ENCODE peak calls at places on chromosomes 7 and 10, in five cellular contexts. S, W, E, K and L are unnamed samples.

GRCh38 chr10:79308969-79309665 is 38.2 kb upstream of the PPIF start:
- DNase-seq in E (no peak), W (no peak), S (no peak), K (no peak), L (no peak)

GRCh38 chr10:62379394-62379793 is 5.2 kb downstream of the ZNF365 start:
- DNase-seq in E (no peak), S (no peak), W (no peak), K (no peak), L (no peak)

GRCh38 chr10:73909716-73910115 is 1.2 kb upstream of the PLAU start:
- DNase-seq in K (no peak), W (no peak), S (no peak), E (no peak), L (no peak)

GRCh38 chr10:68249297-68249696 is 17.4 kb upstream of the ATOH7 start:
- DNase-seq in W (no peak), E (no peak), K (no peak), S (no peak), L (no peak)

GRCh38 chr10:78688945-78689935 is 379.5 kb upstream of the ZMIZ1 start:
- DNase-seq in E (no peak), W (no peak), S (no peak), K (no peak), L (peak; percentile 94)

GRCh38 chr10:121753726-121754476 is 155.7 kb upstream of the FGFR2 start:
- DNase-seq in W (peak; percentile 87), S (peak; percentile 46), E (peak; percentile 38), K (no peak), L (no peak)

GRCh38 chr10:77973276-77973675 is 46.7 kb upstream of the DLG5 start:
- DNase-seq in K (no peak), W (no peak), S (no peak), E (no peak), L (no peak)

GRCh38 chr10:68330852-68331454 is 911 bp upstream of the HNRNPH3 start:
- DNase-seq in W (peak; percentile 23), S (no peak), E (no peak), K (no peak), L (peak; percentile 69)

GRCh38 chr10:30059209-30060107 is at the start of gene JCAD:
- DNase-seq in E (peak; percentile 77), K (peak; percentile 19), S (no peak), W (no peak), L (peak; percentile 80)

GRCh38 chr7:134900430-134900876 is 85.9 kb upstream of the AGBL3 start:
- DNase-seq in W (no peak), K (no peak), S (no peak), E (peak; percentile 43), L (no peak)

GRCh38 chr10:130283234-130283574 is 147.0 kb downstream of the GLRX3 start:
- DNase-seq in E (no peak), W (no peak), S (no peak), K (no peak), L (no peak)

GRCh38 chr10:30027057-30028005 is 32.1 kb downstream of the JCAD start:
- DNase-seq in K (peak; percentile 43), E (peak; percentile 52), S (no peak), W (no peak), L (peak; percentile 62)

GRCh38 chr10:10591682-10592412 is 425.8 kb upstream of the CELF2 start:
- DNase-seq in S (no peak), K (no peak), W (no peak), E (no peak), L (peak; percentile 73)

GRCh38 chr7:2873146-2873545 is 29.0 kb upstream of the GNA12 start:
- DNase-seq in K (no peak), E (peak; percentile 1), W (no peak), S (no peak), L (peak; percentile 57)

GRCh38 chr7:8441106-8441590 is 7.7 kb downstream of the NXPH1 start:
- DNase-seq in E (no peak), K (no peak), S (no peak), W (no peak), L (peak; percentile 21)

GRCh38 chr7:136026209-136026608 is 49.0 kb upstream of the MTPN start:
- DNase-seq in W (no peak), K (no peak), S (no peak), E (no peak), L (no peak)

GRCh38 chr10:20970708-20971107 is 73.6 kb upstream of the NEBL start:
- DNase-seq in E (peak; percentile 28), K (no peak), W (no peak), S (no peak), L (no peak)

GRCh38 chr7:129911790-129912189 is 41.0 kb downstream of the UBE2H start:
- DNase-seq in W (peak; percentile 34), K (no peak), E (no peak), S (no peak), L (no peak)

GRCh38 chr7:44348851-44349781 is 23.7 kb upstream of the CAMK2B start:
- DNase-seq in W (no peak), E (no peak), K (no peak), S (no peak), L (no peak)

GRCh38 chr10:17061418-17061817 is 68.2 kb downstream of the CUBN start:
- DNase-seq in E (no peak), K (no peak), W (peak; percentile 49), S (no peak), L (no peak)

GRCh38 chr7:1274121-1274875 is 41.6 kb downstream of the UNCX start:
- DNase-seq in K (no peak), S (no peak), E (no peak), W (no peak), L (no peak)

GRCh38 chr7:92044940-92045339 is 89.3 kb downstream of the CYP51A1 start:
- DNase-seq in W (no peak), S (no peak), K (no peak), E (no peak), L (no peak)

GRCh38 chr7:22586101-22586805 is 86.3 kb upstream of the STEAP1B start:
- DNase-seq in S (no peak), W (no peak), K (no peak), E (no peak), L (no peak)

GRCh38 chr10:74337330-74338016 is 186.5 kb downstream of the ADK start:
- DNase-seq in K (no peak), S (no peak), W (no peak), E (no peak), L (no peak)

GRCh38 chr7:51705701-51706100 is 389.1 kb upstream of the COBL start:
- DNase-seq in E (no peak), S (no peak), K (no peak), W (no peak), L (no peak)

GRCh38 chr10:11602919-11603523 is 8.4 kb downstream of the USP6NL start:
- DNase-seq in E (peak; percentile 45), W (peak; percentile 60), S (no peak), K (no peak), L (peak; percentile 76)

GRCh38 chr7:117673367-117673766 is 193.5 kb downstream of the CFTR start:
- DNase-seq in E (no peak), K (no peak), S (no peak), W (no peak), L (peak; percentile 61)

GRCh38 chr10:30581779-30582380 is 47.7 kb downstream of the LYZL2 start:
- DNase-seq in S (no peak), K (no peak), W (peak; percentile 54), E (peak; percentile 52), L (peak; percentile 76)

GRCh38 chr7:134899729-134900128 is 86.6 kb upstream of the AGBL3 start:
- DNase-seq in E (no peak), S (no peak), K (no peak), W (peak; percentile 68), L (no peak)

GRCh38 chr10:35946556-35946955 is 304.5 kb upstream of the FZD8 start:
- DNase-seq in K (no peak), E (no peak), W (peak; percentile 37), S (peak; percentile 17), L (no peak)

GRCh38 chr7:73971315-73971700 is 56.7 kb upstream of the ELN start:
- DNase-seq in S (no peak), E (peak; percentile 83), W (no peak), K (no peak), L (no peak)

GRCh38 chr7:24881622-24882021 is 98.4 kb downstream of the OSBPL3 start:
- DNase-seq in W (no peak), K (no peak), S (no peak), E (no peak), L (no peak)

GRCh38 chr7:96977445-96977844 is 27.9 kb upstream of the DLX6 start:
- DNase-seq in W (no peak), K (no peak), E (no peak), S (no peak), L (no peak)

GRCh38 chr7:53383131-53383530 is 347.7 kb downstream of the POM121L12 start:
- DNase-seq in E (no peak), S (no peak), W (no peak), K (no peak), L (no peak)

GRCh38 chr7:148697950-148698396 is 730 bp upstream of the CUL1 start:
- DNase-seq in E (peak; percentile 25), S (no peak), W (peak; percentile 23), K (peak; percentile 24), L (no peak)

GRCh38 chr7:70520604-70521003 is 611.3 kb upstream of the GALNT17 start:
- DNase-seq in E (no peak), K (no peak), S (peak; percentile 10), W (peak; percentile 5), L (no peak)

GRCh38 chr10:115355162-115355760 is 262.1 kb downstream of the ATRNL1 start:
- DNase-seq in K (no peak), E (peak; percentile 44), W (peak; percentile 63), S (peak; percentile 23), L (peak; percentile 91)

GRCh38 chr7:134943785-134944400 is 42.4 kb upstream of the AGBL3 start:
- DNase-seq in S (no peak), K (no peak), E (peak; percentile 66), W (peak; percentile 33), L (peak; percentile 63)

GRCh38 chr7:42843209-42843800 is 68.6 kb downstream of the C7orf25 start:
- DNase-seq in W (peak; percentile 31), K (no peak), S (no peak), E (peak; percentile 29), L (peak; percentile 84)